ENCODE peak calls at places on chromosome 1, in five cellular contexts. One of them, this sample, is unnamed.

GRCh38 chr1:75811211-75811981 is 14.7 kb downstream of the MSH4 start:
- DNase-seq in ovary: no peak
- DNase-seq in astrocyte of the spinal cord: no peak
- DNase-seq in NCI-H748 treated with DMSO at 0.1 percent for 48 hours: no peak
- DNase-seq in KBM-7: no peak
- DNase-seq in this sample: no peak

GRCh38 chr1:6967431-6968079 is 182.3 kb downstream of the CAMTA1 start:
- DNase-seq in ovary: no peak
- DNase-seq in KBM-7: no peak
- DNase-seq in astrocyte of the spinal cord: no peak
- DNase-seq in NCI-H748 treated with DMSO at 0.1 percent for 48 hours: no peak
- DNase-seq in this sample: no peak

GRCh38 chr1:246608616-246609376 is 42.5 kb downstream of the CNST start:
- DNase-seq in KBM-7: peak
- DNase-seq in NCI-H748 treated with DMSO at 0.1 percent for 48 hours: peak
- DNase-seq in astrocyte of the spinal cord: peak
- DNase-seq in ovary: no peak
- DNase-seq in this sample: peak

GRCh38 chr1:118158918-118159317 is 26.1 kb downstream of the SPAG17 start:
- DNase-seq in NCI-H748 treated with DMSO at 0.1 percent for 48 hours: no peak
- DNase-seq in ovary: no peak
- DNase-seq in KBM-7: no peak
- DNase-seq in astrocyte of the spinal cord: peak
- DNase-seq in this sample: no peak

GRCh38 chr1:944341-945325 is 14.4 kb downstream of the NOC2L start:
- DNase-seq in astrocyte of the spinal cord: peak
- DNase-seq in NCI-H748 treated with DMSO at 0.1 percent for 48 hours: no peak
- DNase-seq in KBM-7: no peak
- DNase-seq in ovary: peak
- DNase-seq in this sample: no peak

GRCh38 chr1:197393105-197393504 is 125.1 kb downstream of the CRB1 start:
- DNase-seq in astrocyte of the spinal cord: no peak
- DNase-seq in NCI-H748 treated with DMSO at 0.1 percent for 48 hours: no peak
- DNase-seq in KBM-7: no peak
- DNase-seq in ovary: no peak
- DNase-seq in this sample: no peak

GRCh38 chr1:110340207-110340468 is 961 bp downstream of the RBM15 start:
- DNase-seq in astrocyte of the spinal cord: no peak
- DNase-seq in NCI-H748 treated with DMSO at 0.1 percent for 48 hours: no peak
- DNase-seq in ovary: no peak
- DNase-seq in KBM-7: no peak
- DNase-seq in this sample: no peak

GRCh38 chr1:11342677-11343076 is 69.7 kb downstream of the UBIAD1 start:
- DNase-seq in astrocyte of the spinal cord: no peak
- DNase-seq in KBM-7: no peak
- DNase-seq in NCI-H748 treated with DMSO at 0.1 percent for 48 hours: no peak
- DNase-seq in ovary: no peak
- DNase-seq in this sample: no peak

GRCh38 chr1:234592240-234592639 is 17.7 kb downstream of the IRF2BP2 start:
- DNase-seq in NCI-H748 treated with DMSO at 0.1 percent for 48 hours: no peak
- DNase-seq in ovary: no peak
- DNase-seq in KBM-7: no peak
- DNase-seq in astrocyte of the spinal cord: no peak
- DNase-seq in this sample: no peak

GRCh38 chr1:219963432-219963831 is 35.1 kb upstream of the SLC30A10 start:
- DNase-seq in NCI-H748 treated with DMSO at 0.1 percent for 48 hours: no peak
- DNase-seq in KBM-7: no peak
- DNase-seq in ovary: no peak
- DNase-seq in astrocyte of the spinal cord: no peak
- DNase-seq in this sample: no peak

GRCh38 chr1:51945591-51945990 is 44.9 kb downstream of the RAB3B start:
- DNase-seq in astrocyte of the spinal cord: peak
- DNase-seq in ovary: no peak
- DNase-seq in NCI-H748 treated with DMSO at 0.1 percent for 48 hours: no peak
- DNase-seq in KBM-7: no peak
- DNase-seq in this sample: no peak

GRCh38 chr1:6805004-6805416 is 19.8 kb downstream of the CAMTA1 start:
- DNase-seq in ovary: no peak
- DNase-seq in NCI-H748 treated with DMSO at 0.1 percent for 48 hours: no peak
- DNase-seq in KBM-7: no peak
- DNase-seq in astrocyte of the spinal cord: no peak
- DNase-seq in this sample: no peak

This sample was measured in NCI-H2227 treated with DMSO at 0.1 percent for 48 hours.